ENCODE peak calls at places on chromosomes 16 and 17, in ten cellular contexts. W, P, B, C, O, Y, E, M, D and K are unnamed samples.

GRCh38 chr16:31228206-31228605 is 11.3 kb upstream of the PYDC1 start:
- DNase-seq in P (no peak), D (no peak), O (no peak), E (no peak), C (no peak), W (no peak), Y (no peak), M (no peak), B (no peak), K (no peak)

GRCh38 chr17:50954641-50955121 is 88.5 kb upstream of the TOB1 start:
- DNase-seq in Y (no peak), W (no peak), M (no peak), B (no peak), D (no peak), P (no peak), C (no peak), O (no peak), E (no peak), K (no peak)

GRCh38 chr17:78338860-78339259 is 21.0 kb downstream of the SOCS3 start:
- DNase-seq in D (no peak), W (peak), C (peak), O (no peak), B (no peak), P (no peak), E (no peak), M (no peak), Y (peak), K (no peak)

GRCh38 chr17:42405963-42406495 is 17.0 kb downstream of the CAVIN1 start:
- DNase-seq in Y (peak), P (peak), C (peak), M (peak), D (peak), W (peak), O (peak), B (no peak), E (peak), K (peak)

GRCh38 chr17:28425206-28425605 is 19.2 kb upstream of the SLC46A1 start:
- DNase-seq in B (no peak), M (no peak), P (no peak), C (no peak), E (no peak), W (no peak), O (no peak), Y (no peak), D (no peak), K (no peak)

GRCh38 chr16:22937169-22937568 is 123.2 kb downstream of the HS3ST2 start:
- DNase-seq in W (no peak), O (no peak), M (no peak), C (no peak), D (no peak), B (no peak), Y (no peak), E (no peak), P (no peak), K (no peak)

GRCh38 chr17:33459078-33459940 is 166.2 kb upstream of the ASIC2 start:
- DNase-seq in E (no peak), M (no peak), P (no peak), O (no peak), Y (no peak), B (no peak), D (peak), W (no peak), C (no peak), K (no peak)

GRCh38 chr17:27771576-27771975 is 28.8 kb downstream of the NOS2 start:
- DNase-seq in B (no peak), D (no peak), P (no peak), W (no peak), E (no peak), M (no peak), Y (no peak), C (no peak), O (no peak), K (no peak)

GRCh38 chr16:81142864-81143263 is 46.7 kb upstream of the GCSH start:
- DNase-seq in B (no peak), M (no peak), O (no peak), P (no peak), E (no peak), D (no peak), C (no peak), W (no peak), Y (no peak), K (no peak)

GRCh38 chr16:74288065-74288464 is 8.5 kb upstream of the PSMD7 start:
- DNase-seq in B (no peak), C (no peak), Y (no peak), O (no peak), W (no peak), E (no peak), M (no peak), D (no peak), P (no peak), K (no peak)

GRCh38 chr16:87226926-87227650 is 90.1 kb downstream of the C16orf95 start:
- DNase-seq in E (no peak), D (no peak), P (peak), Y (no peak), M (no peak), O (no peak), W (peak), B (peak), C (no peak), K (peak)

GRCh38 chr17:59378621-59379194 is 47.3 kb downstream of the YPEL2 start:
- DNase-seq in P (peak), B (no peak), W (no peak), Y (no peak), O (no peak), E (no peak), C (peak), D (no peak), M (no peak), K (peak)

GRCh38 chr16:49489686-49490320 is 116.2 kb downstream of the C16orf78 start:
- DNase-seq in D (no peak), W (no peak), P (no peak), M (no peak), B (no peak), Y (no peak), E (no peak), O (no peak), C (no peak), K (no peak)

GRCh38 chr16:48383877-48384304 is 1.3 kb downstream of the SIAH1 start:
- DNase-seq in B (no peak), D (peak), E (no peak), M (no peak), Y (no peak), C (peak), O (no peak), P (no peak), W (peak), K (peak)

GRCh38 chr17:7897773-7898172 is 9.2 kb downstream of the CHD3 start:
- DNase-seq in W (peak), Y (no peak), P (peak), D (no peak), C (no peak), O (peak), B (no peak), E (no peak), M (peak), K (peak)

GRCh38 chr17:7703584-7704574 is 1.1 kb upstream of the EFNB3 start:
- DNase-seq in O (peak), B (peak), E (peak), Y (no peak), D (peak), W (peak), M (peak), P (peak), C (no peak), K (no peak)

GRCh38 chr16:89860747-89861304 is 12.6 kb upstream of the TCF25 start:
- DNase-seq in D (peak), M (peak), P (peak), W (peak), O (peak), Y (peak), C (peak), E (peak), B (no peak), K (peak)

GRCh38 chr17:1830288-1830687 is 483 bp downstream of the RPA1 start:
- DNase-seq in O (peak), C (peak), E (no peak), D (no peak), W (no peak), B (no peak), P (no peak), Y (peak), M (peak), K (no peak)

GRCh38 chr17:2174048-2174447 is 119.1 kb downstream of the HIC1 start:
- DNase-seq in O (no peak), C (no peak), P (no peak), D (no peak), B (no peak), E (no peak), M (no peak), Y (no peak), W (no peak), K (no peak)

GRCh38 chr17:30920683-30921543 is 832 bp upstream of the ADAP2 start:
- DNase-seq in M (no peak), B (no peak), O (no peak), E (no peak), P (no peak), D (no peak), C (no peak), W (no peak), Y (no peak), K (no peak)

GRCh38 chr16:67847064-67847861 is at the start of gene CENPT:
- DNase-seq in Y (peak), B (no peak), E (no peak), O (no peak), W (peak), M (peak), D (no peak), C (peak), P (peak), K (peak)

GRCh38 chr17:66542967-66543525 is 240.6 kb downstream of the PRKCA start:
- DNase-seq in M (no peak), P (peak), D (no peak), O (no peak), Y (no peak), B (no peak), C (no peak), W (no peak), E (no peak), K (peak)

GRCh38 chr16:58501242-58502131 is 1.5 kb downstream of the NDRG4 start:
- DNase-seq in W (peak), D (peak), B (no peak), Y (no peak), C (no peak), M (peak), P (no peak), E (peak), O (no peak), K (no peak)

GRCh38 chr16:4404247-4404966 is 12.0 kb downstream of the CORO7 start:
- DNase-seq in O (peak), D (peak), W (peak), P (no peak), M (peak), E (peak), C (peak), B (no peak), Y (peak), K (peak)

GRCh38 chr16:27766166-27766925 is 216.4 kb downstream of the KATNIP start:
- DNase-seq in B (no peak), O (no peak), D (peak), M (no peak), Y (no peak), C (no peak), E (no peak), W (no peak), P (no peak), K (no peak)

GRCh38 chr16:6918661-6919060 is 414.0 kb upstream of the RBFOX1 start:
- DNase-seq in Y (no peak), C (no peak), M (no peak), W (no peak), D (no peak), E (no peak), O (no peak), P (no peak), B (no peak), K (no peak)

GRCh38 chr16:5490499-5490898 is 392.9 kb upstream of the EEF2KMT start:
- DNase-seq in C (peak), B (no peak), M (peak), W (peak), D (peak), E (peak), P (no peak), Y (peak), O (peak), K (no peak)

GRCh38 chr17:75130632-75131277 is 787 bp downstream of the NT5C start:
- DNase-seq in Y (peak), B (no peak), W (peak), M (peak), D (peak), P (peak), E (peak), C (peak), O (peak), K (peak)

GRCh38 chr17:75129576-75129975 is 2.0 kb downstream of the NT5C start:
- DNase-seq in W (no peak), O (no peak), Y (no peak), P (no peak), B (no peak), E (no peak), C (no peak), D (no peak), M (no peak), K (no peak)

GRCh38 chr17:75130059-75130631 is 1.4 kb downstream of the NT5C start:
- DNase-seq in O (no peak), D (no peak), Y (no peak), P (no peak), W (no peak), C (no peak), M (peak), B (no peak), E (no peak), K (no peak)

GRCh38 chr17:75133001-75133400 is 1.5 kb upstream of the NT5C start:
- DNase-seq in O (no peak), Y (no peak), W (no peak), M (no peak), D (no peak), P (no peak), C (no peak), E (no peak), B (no peak), K (no peak)

DNA sequence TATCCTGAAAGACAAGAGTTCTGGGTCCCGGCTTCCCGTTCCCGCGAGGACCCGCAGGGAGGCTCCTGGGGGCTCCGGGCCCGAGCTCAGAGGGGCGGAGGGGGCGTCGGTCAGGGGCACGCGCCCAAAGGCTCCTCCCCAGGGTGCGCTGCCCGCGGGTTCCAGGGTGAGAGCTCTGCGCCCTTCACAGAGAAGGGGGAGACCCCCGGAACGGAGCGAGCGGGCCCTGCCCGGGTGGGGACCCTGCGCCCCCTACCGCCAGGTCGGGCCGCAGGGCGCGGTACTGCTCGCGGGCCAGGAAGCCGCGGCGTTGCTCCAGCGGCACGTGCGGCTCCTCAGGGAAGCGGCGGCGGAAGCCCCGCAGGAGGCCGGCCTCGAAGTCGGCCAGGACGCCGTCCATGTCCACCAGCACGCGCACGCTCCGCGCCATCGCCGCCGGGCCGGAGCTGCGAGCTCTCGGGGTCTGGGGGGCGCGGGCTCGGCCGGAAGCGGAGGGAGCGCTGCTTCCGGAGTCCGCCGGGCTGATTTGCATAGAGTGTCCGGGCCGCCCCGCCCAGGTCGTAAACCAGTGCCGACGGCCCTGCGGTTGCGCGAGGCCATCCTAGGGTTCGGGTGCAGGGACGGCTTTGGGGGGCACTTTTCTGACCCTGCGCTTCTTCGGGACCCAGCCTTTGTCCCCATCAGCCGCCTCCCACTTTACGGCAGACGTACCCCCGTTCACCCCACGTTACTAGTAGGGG is at the start of gene NT5C:
- DNase-seq in W (peak), E (peak), P (peak), D (peak), B (peak), C (peak), M (peak), Y (peak), O (peak), K (peak)
- TF ChIP-seq CTCF in W (peak), E (peak), P (peak), D (peak), B (peak), C (peak), M (peak), Y (peak), O (peak), K (peak)

GRCh38 chr16:88337538-88337937 is 45.2 kb upstream of the ZNF469 start:
- DNase-seq in Y (no peak), M (no peak), E (no peak), P (no peak), C (no peak), O (no peak), W (no peak), D (no peak), B (no peak), K (no peak)

GRCh38 chr16:88338896-88339295 is 43.9 kb upstream of the ZNF469 start:
- DNase-seq in W (no peak), O (no peak), M (no peak), E (no peak), B (no peak), P (no peak), Y (no peak), C (no peak), D (no peak), K (no peak)

GRCh38 chr16:88339926-88340754 is 42.6 kb upstream of the ZNF469 start:
- DNase-seq in C (peak), B (no peak), M (no peak), P (no peak), D (no peak), W (no peak), Y (no peak), E (no peak), O (no peak), K (no peak)

GRCh38 chr16:88337021-88337420 is 45.7 kb upstream of the ZNF469 start:
- DNase-seq in W (no peak), E (no peak), D (no peak), Y (no peak), M (no peak), P (no peak), O (no peak), C (no peak), B (no peak), K (no peak)

DNA sequence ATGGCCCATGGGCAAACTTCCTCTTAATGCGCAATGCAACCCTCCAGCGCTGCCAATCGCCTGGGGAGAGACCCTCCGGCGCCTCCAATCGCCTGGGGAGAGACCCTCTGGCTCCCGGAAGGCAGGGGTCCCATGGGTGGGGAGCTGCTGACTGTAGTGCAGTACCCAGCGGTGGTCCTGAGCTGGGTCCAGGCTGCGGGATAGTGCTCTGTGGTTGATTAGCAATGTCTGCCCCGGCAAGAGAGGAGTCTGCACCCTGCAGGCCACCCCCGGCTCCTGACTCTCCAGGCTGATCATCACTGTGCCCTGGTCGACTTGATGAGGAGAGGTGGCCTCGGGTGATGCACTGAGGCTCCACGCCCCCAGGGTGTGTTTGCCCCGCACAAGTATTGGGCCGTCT is 44.6 kb upstream of the ZNF469 start:
- DNase-seq in B (no peak), M (no peak), D (no peak), O (no peak), Y (no peak), W (no peak), P (no peak), C (no peak), E (no peak), K (no peak)
- TF ChIP-seq CTCF in B (no peak), M (no peak), D (no peak), O (no peak), Y (peak), W (no peak), P (peak), C (no peak), E (no peak), K (peak)

GRCh38 chr17:17784599-17785264 is 52.1 kb downstream of the SREBF1 start:
- DNase-seq in Y (no peak), O (peak), P (no peak), W (no peak), M (peak), C (no peak), E (no peak), B (no peak), D (no peak), K (no peak)
- TF ChIP-seq CTCF in Y (peak), O (no peak), P (peak), W (no peak), M (peak), C (no peak), E (peak), B (peak), D (no peak), K (peak)

GRCh38 chr16:75621170-75621477 is 2.0 kb downstream of the ADAT1 start:
- DNase-seq in W (no peak), M (peak), B (no peak), C (no peak), P (peak), Y (no peak), O (peak), D (no peak), E (no peak), K (peak)
- TF ChIP-seq CTCF in W (no peak), M (peak), B (peak), C (peak), P (peak), Y (peak), O (peak), D (peak), E (peak), K (peak)

GRCh38 chr17:82835766-82836512 is 3.9 kb downstream of the ZNF750 start:
- DNase-seq in D (peak), E (no peak), C (no peak), O (no peak), W (no peak), M (no peak), Y (no peak), B (no peak), P (no peak), K (no peak)

GRCh38 chr17:82837586-82838320 is 2.1 kb downstream of the ZNF750 start:
- DNase-seq in E (no peak), Y (no peak), M (no peak), C (peak), W (no peak), D (no peak), O (no peak), B (no peak), P (no peak), K (no peak)

GRCh38 chr17:82835122-82835521 is 4.7 kb downstream of the ZNF750 start:
- DNase-seq in O (no peak), E (no peak), C (no peak), P (no peak), W (no peak), D (no peak), M (no peak), Y (no peak), B (no peak), K (no peak)

GRCh38 chr17:82838386-82839063 is 1.3 kb downstream of the ZNF750 start:
- DNase-seq in C (peak), Y (peak), O (no peak), W (peak), M (no peak), E (no peak), D (no peak), P (peak), B (no peak), K (peak)

DNA sequence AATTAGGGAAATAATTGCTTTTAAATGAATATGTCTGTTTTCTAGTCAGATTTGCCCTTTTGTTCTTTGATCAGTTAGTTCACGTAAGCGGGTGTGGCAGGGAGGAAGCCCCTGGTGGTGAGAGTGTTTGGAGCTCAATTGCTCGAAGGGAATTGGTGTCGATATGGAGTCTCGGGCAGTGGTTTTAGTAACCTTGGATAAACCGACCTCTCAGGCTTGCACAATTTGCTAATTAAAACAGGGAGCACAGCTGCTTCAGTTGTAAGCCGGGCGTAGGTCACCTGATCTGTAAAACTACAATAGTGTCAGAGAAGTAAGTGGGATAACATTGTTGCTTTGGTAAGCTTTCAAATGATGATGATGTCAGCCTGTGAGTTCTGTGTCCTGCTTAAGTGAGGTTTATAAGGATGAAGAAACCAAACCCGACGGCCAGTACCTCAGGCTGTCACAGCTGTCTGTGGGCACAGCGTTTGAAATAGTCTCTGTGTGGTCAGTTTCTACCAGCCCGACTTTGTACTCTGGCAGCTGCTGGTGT is 2.9 kb downstream of the ZNF750 start:
- DNase-seq in B (no peak), M (no peak), W (no peak), Y (no peak), O (no peak), P (peak), C (no peak), D (no peak), E (no peak), K (no peak)
- TF ChIP-seq CTCF in B (no peak), M (peak), W (no peak), Y (no peak), O (no peak), P (peak), C (no peak), D (no peak), E (no peak), K (no peak)

GRCh38 chr17:728911-729310 is 3.5 kb upstream of the TLCD3A start:
- DNase-seq in B (no peak), D (no peak), E (no peak), M (no peak), C (no peak), W (no peak), O (no peak), Y (no peak), P (no peak), K (no peak)
- TF ChIP-seq CTCF in B (no peak), D (no peak), E (no peak), M (no peak), C (no peak), W (no peak), O (no peak), Y (no peak), P (no peak), K (no peak)